ENCODE peak calls at places on chromosomes 16 and 17, in eight cellular contexts. One of them, this sample, is unnamed. For H3K4me1 and H3K27me3, the result is how much of the 10 kb centered on the place peaks cover.

GRCh38 chr17:67208232-67208631 is 36.8 kb downstream of the HELZ start:
- DNase-seq in ovary: no peak
- DNase-seq in aorta: no peak
- DNase-seq in neural progenitor cell: no peak
- DNase-seq in right cardiac atrium: no peak
- DNase-seq in HCT116: no peak
- DNase-seq in right atrium auricular region: no peak
- DNase-seq in CD4-positive, alpha-beta memory T cell: no peak
- DNase-seq in this sample: no peak

GRCh38 chr17:38507436-38507835 is 79.2 kb downstream of the ARHGAP23 start:
- DNase-seq in ovary: no peak
- DNase-seq in HCT116: no peak
- DNase-seq in right atrium auricular region: no peak
- DNase-seq in neural progenitor cell: peak
- DNase-seq in CD4-positive, alpha-beta memory T cell: no peak
- DNase-seq in aorta: no peak
- DNase-seq in right cardiac atrium: no peak
- DNase-seq in this sample: no peak

GRCh38 chr17:68437979-68438877 is 19.1 kb downstream of the WIPI1 start:
- DNase-seq in CD4-positive, alpha-beta memory T cell: peak
- DNase-seq in right cardiac atrium: peak
- DNase-seq in HCT116: no peak
- DNase-seq in right atrium auricular region: no peak
- DNase-seq in neural progenitor cell: no peak
- DNase-seq in ovary: no peak
- DNase-seq in aorta: no peak
- DNase-seq in this sample: no peak

GRCh38 chr17:67696853-67697505 is 20.8 kb upstream of the NOL11 start:
- DNase-seq in right cardiac atrium: no peak
- DNase-seq in right atrium auricular region: no peak
- DNase-seq in aorta: no peak
- DNase-seq in neural progenitor cell: no peak
- DNase-seq in CD4-positive, alpha-beta memory T cell: no peak
- DNase-seq in ovary: no peak
- DNase-seq in HCT116: no peak
- DNase-seq in this sample: no peak

GRCh38 chr16:17275076-17275732 is 195.6 kb downstream of the XYLT1 start:
- DNase-seq in HCT116: peak
- DNase-seq in ovary: no peak
- DNase-seq in neural progenitor cell: no peak
- DNase-seq in right atrium auricular region: no peak
- DNase-seq in aorta: no peak
- DNase-seq in CD4-positive, alpha-beta memory T cell: no peak
- DNase-seq in right cardiac atrium: no peak
- DNase-seq in this sample: no peak

GRCh38 chr16:11315499-11315898 is 29.8 kb upstream of the RMI2 start:
- DNase-seq in aorta: no peak
- DNase-seq in right atrium auricular region: no peak
- DNase-seq in ovary: peak
- DNase-seq in CD4-positive, alpha-beta memory T cell: no peak
- DNase-seq in right cardiac atrium: no peak
- DNase-seq in neural progenitor cell: peak
- DNase-seq in HCT116: no peak
- DNase-seq in this sample: no peak

GRCh38 chr16:27436921-27437650 is 35.1 kb downstream of the IL21R start:
- DNase-seq in right cardiac atrium: no peak
- DNase-seq in right atrium auricular region: no peak
- DNase-seq in aorta: no peak
- DNase-seq in CD4-positive, alpha-beta memory T cell: no peak
- DNase-seq in HCT116: no peak
- DNase-seq in ovary: peak
- DNase-seq in neural progenitor cell: no peak
- DNase-seq in this sample: peak

GRCh38 chr16:31363721-31364120 is 8.7 kb downstream of the ITGAX start:
- DNase-seq in ovary: no peak
- DNase-seq in CD4-positive, alpha-beta memory T cell: no peak
- DNase-seq in right cardiac atrium: no peak
- DNase-seq in right atrium auricular region: no peak
- DNase-seq in neural progenitor cell: no peak
- DNase-seq in HCT116: no peak
- DNase-seq in aorta: peak
- DNase-seq in this sample: no peak

GRCh38 chr17:30780343-30780742 is 44.1 kb downstream of the CRLF3 start:
- DNase-seq in neural progenitor cell: no peak
- DNase-seq in right cardiac atrium: no peak
- DNase-seq in CD4-positive, alpha-beta memory T cell: no peak
- DNase-seq in right atrium auricular region: no peak
- DNase-seq in ovary: no peak
- DNase-seq in aorta: no peak
- DNase-seq in HCT116: no peak
- DNase-seq in this sample: no peak

GRCh38 chr16:80071964-80072363 is 468.8 kb upstream of the DYNLRB2 start:
- DNase-seq in ovary: no peak
- DNase-seq in right atrium auricular region: no peak
- DNase-seq in HCT116: no peak
- DNase-seq in aorta: no peak
- DNase-seq in neural progenitor cell: no peak
- DNase-seq in CD4-positive, alpha-beta memory T cell: no peak
- DNase-seq in right cardiac atrium: no peak
- DNase-seq in this sample: no peak

GRCh38 chr16:89589241-89589926 is 13.8 kb downstream of the CPNE7 start:
- DNase-seq in CD4-positive, alpha-beta memory T cell: no peak
- DNase-seq in right atrium auricular region: no peak
- DNase-seq in aorta: no peak
- DNase-seq in right cardiac atrium: no peak
- DNase-seq in HCT116: no peak
- DNase-seq in ovary: no peak
- DNase-seq in neural progenitor cell: no peak
- DNase-seq in this sample: no peak

GRCh38 chr17:75695141-75695829 is 26.0 kb upstream of the ITGB4 start:
- DNase-seq in HCT116: peak
- DNase-seq in neural progenitor cell: no peak
- DNase-seq in right cardiac atrium: no peak
- DNase-seq in right atrium auricular region: no peak
- DNase-seq in CD4-positive, alpha-beta memory T cell: no peak
- DNase-seq in ovary: no peak
- DNase-seq in aorta: no peak
- DNase-seq in this sample: no peak

GRCh38 chr16:24409045-24409444 is 130.3 kb upstream of the RBBP6 start:
- DNase-seq in ovary: no peak
- DNase-seq in HCT116: peak
- DNase-seq in aorta: no peak
- DNase-seq in neural progenitor cell: peak
- DNase-seq in CD4-positive, alpha-beta memory T cell: no peak
- DNase-seq in right cardiac atrium: no peak
- DNase-seq in right atrium auricular region: peak
- DNase-seq in this sample: no peak

GRCh38 chr17:48593840-48594411 is 347 bp upstream of the HOXB5 start:
- DNase-seq in CD4-positive, alpha-beta memory T cell: peak
- DNase-seq in neural progenitor cell: peak
- DNase-seq in right atrium auricular region: peak
- DNase-seq in aorta: peak
- DNase-seq in HCT116: no peak
- DNase-seq in ovary: peak
- DNase-seq in right cardiac atrium: peak
- DNase-seq in this sample: peak

GRCh38 chr17:48541036-48541573 is 3.8 kb downstream of the HOXB2 start:
- DNase-seq in CD4-positive, alpha-beta memory T cell: no peak
- DNase-seq in right cardiac atrium: no peak
- DNase-seq in neural progenitor cell: no peak
- DNase-seq in aorta: no peak
- DNase-seq in ovary: no peak
- DNase-seq in right atrium auricular region: no peak
- DNase-seq in HCT116: no peak
- DNase-seq in this sample: no peak

GRCh38 chr16:31006086-31006385 is 4.4 kb downstream of the STX1B start:
- DNase-seq in aorta: no peak
- DNase-seq in neural progenitor cell: no peak
- DNase-seq in CD4-positive, alpha-beta memory T cell: no peak
- DNase-seq in right cardiac atrium: peak
- DNase-seq in ovary: no peak
- DNase-seq in HCT116: no peak
- DNase-seq in right atrium auricular region: no peak
- DNase-seq in this sample: no peak

GRCh38 chr16:85897384-85897783 is 1.6 kb upstream of the IRF8 start:
- DNase-seq in right cardiac atrium: no peak
- DNase-seq in ovary: no peak
- DNase-seq in CD4-positive, alpha-beta memory T cell: no peak
- DNase-seq in right atrium auricular region: no peak
- DNase-seq in aorta: no peak
- DNase-seq in HCT116: no peak
- DNase-seq in neural progenitor cell: no peak
- DNase-seq in this sample: no peak

DNA sequence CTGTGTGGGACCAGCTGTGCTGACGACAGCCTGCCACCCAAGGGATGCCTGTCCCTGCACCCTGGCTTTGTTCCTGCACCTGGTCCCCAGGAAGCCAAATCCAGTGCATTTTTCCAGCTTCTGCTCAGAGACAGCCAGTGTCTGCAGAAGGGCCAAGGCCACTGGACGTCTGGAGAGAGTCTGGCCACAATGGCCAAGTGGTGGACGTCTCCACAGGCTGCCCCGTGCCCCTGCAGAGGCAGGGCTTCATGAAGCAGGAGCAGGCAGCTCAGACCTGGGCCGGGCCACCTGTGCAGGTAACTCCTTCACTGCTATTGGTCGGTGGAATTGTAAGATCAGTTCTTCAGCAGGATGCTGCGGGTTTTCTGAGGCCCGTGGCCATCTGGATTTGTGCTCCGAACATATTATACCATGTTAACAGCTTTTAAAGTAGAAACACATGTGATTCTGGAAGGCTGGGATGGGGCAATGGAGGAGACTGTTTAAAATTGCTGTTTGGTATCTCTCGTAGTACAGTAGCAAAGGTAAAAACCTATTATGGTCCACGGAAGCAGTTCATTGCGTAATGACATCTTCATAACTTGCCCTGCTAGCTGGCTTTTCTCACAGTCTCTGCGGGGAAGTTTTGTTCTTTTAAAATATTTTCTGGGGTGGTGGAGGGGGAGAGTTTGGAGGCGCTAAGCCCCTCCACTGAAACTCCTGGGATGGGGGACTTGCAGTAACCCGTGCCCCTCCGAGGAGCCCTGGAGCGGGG is 185.3 kb downstream of the CCDC182 start:
- DNase-seq in neural progenitor cell: no peak
- DNase-seq in ovary: no peak
- DNase-seq in right cardiac atrium: no peak
- DNase-seq in aorta: no peak
- DNase-seq in CD4-positive, alpha-beta memory T cell: no peak
- DNase-seq in HCT116: no peak
- DNase-seq in right atrium auricular region: no peak
- DNase-seq in this sample: no peak
- H3K27ac ChIP-seq in neural progenitor cell: no peak
- H3K27ac ChIP-seq in ovary: no peak
- H3K27ac ChIP-seq in right cardiac atrium: no peak
- H3K27ac ChIP-seq in aorta: no peak
- H3K27ac ChIP-seq in CD4-positive, alpha-beta memory T cell: no peak
- H3K27ac ChIP-seq in HCT116: no peak
- H3K27ac ChIP-seq in right atrium auricular region: no peak
- H3K27ac ChIP-seq in this sample: no peak

DNA sequence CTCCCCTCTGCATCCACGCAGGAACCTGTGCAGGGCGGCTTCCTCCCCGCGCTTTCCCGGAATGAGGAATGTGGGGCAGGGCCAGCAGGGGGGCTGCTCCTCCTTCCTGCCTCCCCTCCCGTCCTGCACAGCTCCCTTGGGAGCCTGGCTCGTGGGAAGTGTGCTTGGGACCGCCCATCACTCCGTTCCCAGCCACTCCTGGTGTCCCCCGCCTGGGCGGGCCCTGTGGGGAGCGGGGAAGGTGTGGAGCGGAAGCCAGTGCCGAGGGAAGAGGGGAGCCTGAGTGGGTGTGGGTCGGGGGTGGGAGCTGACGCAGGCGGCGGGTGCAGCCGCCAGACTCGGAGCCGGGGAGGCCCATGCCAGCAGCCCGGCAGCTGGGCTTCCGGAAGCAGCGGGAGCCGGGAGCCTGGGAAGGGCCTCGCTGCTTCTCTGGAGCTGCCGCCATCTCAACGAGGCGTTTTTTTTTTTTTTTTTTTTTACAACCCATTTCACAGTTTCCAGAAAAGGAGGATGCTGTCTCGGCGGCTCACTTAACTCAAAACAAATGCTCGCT is 24.2 kb downstream of the BAHCC1 start:
- DNase-seq in HCT116: peak
- DNase-seq in right cardiac atrium: peak
- DNase-seq in neural progenitor cell: peak
- DNase-seq in aorta: peak
- DNase-seq in CD4-positive, alpha-beta memory T cell: no peak
- DNase-seq in ovary: peak
- DNase-seq in right atrium auricular region: peak
- DNase-seq in this sample: peak
- H3K4me1 ChIP-seq in HCT116: half or more
- H3K4me1 ChIP-seq in right cardiac atrium: under half
- H3K4me1 ChIP-seq in neural progenitor cell: under half
- H3K4me1 ChIP-seq in aorta: under half
- H3K4me1 ChIP-seq in CD4-positive, alpha-beta memory T cell: under half
- H3K4me1 ChIP-seq in ovary: under half
- H3K4me1 ChIP-seq in right atrium auricular region: half or more
- H3K4me1 ChIP-seq in this sample: half or more

DNA sequence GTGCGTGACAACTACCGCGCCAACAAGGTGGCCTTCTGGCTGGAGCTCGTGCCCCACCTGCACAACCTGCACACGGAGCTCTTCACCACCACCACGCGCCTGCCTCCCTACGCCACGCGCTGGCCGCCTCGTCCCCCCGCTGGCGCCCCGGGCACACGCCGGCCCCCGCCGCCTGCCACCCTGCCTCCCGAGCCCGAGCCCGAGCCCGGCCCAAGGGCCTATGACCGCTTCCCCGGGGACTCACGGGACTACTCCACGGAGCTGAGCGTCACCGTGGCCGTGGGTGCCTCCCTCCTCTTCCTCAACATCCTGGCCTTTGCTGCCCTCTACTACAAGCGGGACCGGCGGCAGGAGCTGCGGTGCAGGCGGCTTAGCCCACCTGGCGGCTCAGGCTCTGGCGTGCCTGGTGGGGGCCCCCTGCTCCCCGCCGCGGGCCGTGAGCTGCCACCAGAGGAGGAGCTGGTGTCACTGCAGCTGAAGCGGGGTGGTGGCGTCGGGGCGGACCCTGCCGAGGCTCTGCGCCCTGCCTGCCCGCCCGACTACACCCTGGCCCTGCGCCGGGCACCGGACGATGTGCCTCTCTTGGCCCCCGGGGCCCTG is 3.0 kb upstream of the SPEM1 start:
- DNase-seq in ovary: no peak
- DNase-seq in aorta: no peak
- DNase-seq in HCT116: no peak
- DNase-seq in CD4-positive, alpha-beta memory T cell: no peak
- DNase-seq in neural progenitor cell: no peak
- DNase-seq in right atrium auricular region: no peak
- DNase-seq in right cardiac atrium: peak
- DNase-seq in this sample: no peak
- H3K27me3 ChIP-seq in ovary: under half
- H3K27me3 ChIP-seq in aorta: under half
- H3K27me3 ChIP-seq in HCT116: under half
- H3K27me3 ChIP-seq in CD4-positive, alpha-beta memory T cell: under half
- H3K27me3 ChIP-seq in neural progenitor cell: under half
- H3K27me3 ChIP-seq in right atrium auricular region: under half
- H3K27me3 ChIP-seq in right cardiac atrium: under half
- H3K27me3 ChIP-seq in this sample: under half

DNA sequence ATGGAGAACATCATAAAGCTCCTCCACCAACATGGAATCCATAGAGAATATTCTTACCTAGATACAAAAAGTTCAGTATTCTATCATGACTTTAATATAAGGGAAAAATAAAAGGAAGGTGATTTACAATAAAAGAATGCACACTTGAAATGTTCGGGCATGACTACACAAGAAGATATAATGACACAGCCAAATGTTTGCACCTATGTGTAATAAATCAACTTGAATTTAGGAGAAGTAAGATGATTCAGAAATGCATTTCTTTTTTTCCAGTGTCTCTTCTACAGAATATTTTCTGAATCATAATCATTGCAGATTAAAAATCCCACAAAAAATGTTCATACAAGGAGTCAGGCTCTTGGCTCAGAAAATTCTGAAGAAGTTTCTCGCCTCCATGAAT is 404.0 kb upstream of the HSBP1 start:
- DNase-seq in HCT116: no peak
- DNase-seq in aorta: no peak
- DNase-seq in ovary: no peak
- DNase-seq in right cardiac atrium: no peak
- DNase-seq in CD4-positive, alpha-beta memory T cell: no peak
- DNase-seq in neural progenitor cell: no peak
- DNase-seq in right atrium auricular region: no peak
- DNase-seq in this sample: no peak
- H3K27ac ChIP-seq in HCT116: no peak
- H3K27ac ChIP-seq in aorta: no peak
- H3K27ac ChIP-seq in ovary: no peak
- H3K27ac ChIP-seq in right cardiac atrium: no peak
- H3K27ac ChIP-seq in CD4-positive, alpha-beta memory T cell: no peak
- H3K27ac ChIP-seq in neural progenitor cell: no peak
- H3K27ac ChIP-seq in right atrium auricular region: no peak
- H3K27ac ChIP-seq in this sample: no peak